ENCODE peak calls at places on chromosome 6, in nine cellular contexts. U is pancreas; A is NCI-H226; L is MM.1S; P is right cardiac atrium; T is spleen; M is ovary; V is activated naive CD4-positive, alpha-beta T cell; S is activated CD4-positive, CD25-positive, alpha-beta regulatory T cell. E is an unnamed sample.

GRCh38 chr6:162964703-162965140 is 236.9 kb downstream of the PACRG start:
- DNase-seq in U (no peak), A (peak; percentile 5), L (no peak), P (peak; percentile 67), T (no peak), M (no peak), V (no peak), S (no peak), E (peak; percentile 80)

GRCh38 chr6:122616877-122617276 is 6.7 kb downstream of the PKIB start:
- DNase-seq in U (no peak), A (no peak), L (no peak), P (no peak), T (no peak), M (no peak), V (no peak), S (no peak), E (no peak)

GRCh38 chr6:6749791-6750434 is 161.4 kb downstream of the LY86 start:
- DNase-seq in U (no peak), A (peak; percentile 85), L (no peak), P (peak; percentile 79), T (no peak), M (peak; percentile 83), V (peak; percentile 25), S (no peak), E (peak; percentile 59)

GRCh38 chr6:76764057-76764456 is 691.6 kb upstream of the IMPG1 start:
- DNase-seq in U (no peak), A (no peak), L (no peak), P (no peak), T (no peak), M (no peak), V (no peak), S (no peak), E (no peak)

GRCh38 chr6:122628714-122629113 is 18.5 kb downstream of the PKIB start:
- DNase-seq in U (no peak), A (no peak), L (no peak), P (no peak), T (no peak), M (no peak), V (no peak), S (no peak), E (no peak)

GRCh38 chr6:44247338-44248302 is 719 bp downstream of the HSP90AB1 start:
- DNase-seq in U (peak; percentile 92), A (peak; percentile 62), L (peak; percentile 59), P (peak; percentile 89), T (peak; percentile 96), M (peak; percentile 76), V (peak; percentile 78), S (peak; percentile 82), E (peak; percentile 39)

GRCh38 chr6:37640776-37641395 is 56.8 kb downstream of the MDGA1 start:
- DNase-seq in U (no peak), A (no peak), L (no peak), P (no peak), T (no peak), M (no peak), V (no peak), S (no peak), E (no peak)

GRCh38 chr6:152636675-152637421 is at the start of gene SYNE1:
- DNase-seq in U (peak; percentile 77), A (peak; percentile 12), L (no peak), P (peak; percentile 77), T (peak; percentile 92), M (peak; percentile 73), V (no peak), S (no peak), E (no peak)

GRCh38 chr6:108585921-108586320 is 25.2 kb downstream of the FOXO3 start:
- DNase-seq in U (no peak), A (no peak), L (no peak), P (no peak), T (no peak), M (no peak), V (no peak), S (no peak), E (no peak)

GRCh38 chr6:1482381-1483166 is 93.2 kb downstream of the FOXF2 start:
- DNase-seq in U (no peak), A (peak; percentile 36), L (peak; percentile 9), P (no peak), T (no peak), M (no peak), V (no peak), S (no peak), E (peak; percentile 35)

GRCh38 chr6:127022297-127022696 is 96.2 kb upstream of the RSPO3 start:
- DNase-seq in U (no peak), A (no peak), L (no peak), P (peak; percentile 41), T (no peak), M (no peak), V (no peak), S (no peak), E (no peak)

GRCh38 chr6:157514659-157515496 is 133.9 kb downstream of the ZDHHC14 start:
- DNase-seq in U (no peak), A (peak; percentile 86), L (no peak), P (no peak), T (no peak), M (no peak), V (no peak), S (no peak), E (peak; percentile 68)

GRCh38 chr6:11538049-11538798 is 675 bp downstream of the TMEM170B start:
- DNase-seq in U (peak; percentile 82), A (no peak), L (no peak), P (peak; percentile 75), T (peak; percentile 90), M (peak; percentile 52), V (peak; percentile 14), S (peak; percentile 14), E (no peak)

GRCh38 chr6:90429713-90430112 is 133.1 kb upstream of the BACH2 start:
- DNase-seq in U (no peak), A (no peak), L (no peak), P (no peak), T (no peak), M (no peak), V (no peak), S (no peak), E (no peak)

GRCh38 chr6:108502826-108503225 is 57.9 kb upstream of the FOXO3 start:
- DNase-seq in U (no peak), A (no peak), L (no peak), P (no peak), T (no peak), M (no peak), V (no peak), S (no peak), E (no peak)

GRCh38 chr6:145891565-145891964 is 72.6 kb downstream of the SHPRH start:
- DNase-seq in U (no peak), A (no peak), L (no peak), P (no peak), T (no peak), M (no peak), V (no peak), S (no peak), E (no peak)

GRCh38 chr6:65998544-65998943 is 291.5 kb upstream of the EYS start:
- DNase-seq in U (peak; percentile 15), A (no peak), L (no peak), P (no peak), T (no peak), M (no peak), V (no peak), S (no peak), E (no peak)

GRCh38 chr6:163635731-163636344 is 221.3 kb downstream of the QKI start:
- DNase-seq in U (no peak), A (no peak), L (no peak), P (no peak), T (no peak), M (no peak), V (no peak), S (no peak), E (no peak)

GRCh38 chr6:133240511-133241087 is 558 bp upstream of the EYA4 start:
- DNase-seq in U (peak; percentile 44), A (peak; percentile 7), L (peak; percentile 70), P (peak; percentile 77), T (no peak), M (peak; percentile 12), V (no peak), S (no peak), E (no peak)

GRCh38 chr6:96164802-96165201 is 149.0 kb downstream of the FUT9 start:
- DNase-seq in U (no peak), A (no peak), L (no peak), P (no peak), T (no peak), M (no peak), V (no peak), S (no peak), E (no peak)

GRCh38 chr6:106872044-106872443 is 102.5 kb downstream of the CD24 start:
- DNase-seq in U (no peak), A (no peak), L (no peak), P (no peak), T (no peak), M (no peak), V (no peak), S (no peak), E (peak; percentile 25)

GRCh38 chr6:45606831-45607400 is 229.2 kb upstream of the SUPT3H start:
- DNase-seq in U (no peak), A (no peak), L (no peak), P (no peak), T (no peak), M (no peak), V (no peak), S (no peak), E (no peak)

GRCh38 chr6:46655803-46656202 is 3.0 kb downstream of the SLC25A27 start:
- DNase-seq in U (no peak), A (no peak), L (no peak), P (no peak), T (no peak), M (no peak), V (no peak), S (no peak), E (no peak)

GRCh38 chr6:100121854-100122609 is 128.0 kb upstream of the MCHR2 start:
- DNase-seq in U (no peak), A (no peak), L (no peak), P (no peak), T (no peak), M (no peak), V (no peak), S (no peak), E (no peak)

GRCh38 chr6:147740326-147740725 is 231.8 kb downstream of the SAMD5 start:
- DNase-seq in U (no peak), A (no peak), L (no peak), P (no peak), T (no peak), M (no peak), V (no peak), S (no peak), E (no peak)

GRCh38 chr6:112037783-112038216 is 16.1 kb upstream of the CCN6 start:
- DNase-seq in U (no peak), A (peak; percentile 94), L (no peak), P (peak; percentile 88), T (no peak), M (no peak), V (no peak), S (no peak), E (peak; percentile 89)

GRCh38 chr6:112016335-112016734 is 37.6 kb upstream of the CCN6 start:
- DNase-seq in U (no peak), A (no peak), L (no peak), P (peak; percentile 62), T (no peak), M (no peak), V (no peak), S (no peak), E (peak; percentile 10)

GRCh38 chr6:108164815-108165706 is 761 bp upstream of the NR2E1 start:
- DNase-seq in U (peak; percentile 47), A (no peak), L (no peak), P (no peak), T (no peak), M (no peak), V (no peak), S (no peak), E (no peak)

GRCh38 chr6:130406935-130407532 is 41.2 kb downstream of the TMEM200A start:
- DNase-seq in U (no peak), A (no peak), L (no peak), P (no peak), T (no peak), M (no peak), V (no peak), S (no peak), E (no peak)

GRCh38 chr6:85669735-85670194 is 27.1 kb upstream of the SYNCRIP start:
- DNase-seq in U (no peak), A (peak; percentile 61), L (peak; percentile 77), P (no peak), T (no peak), M (no peak), V (no peak), S (no peak), E (peak; percentile 35)

GRCh38 chr6:163943647-163944395 is 529.3 kb downstream of the QKI start:
- DNase-seq in U (no peak), A (no peak), L (no peak), P (no peak), T (peak; percentile 60), M (no peak), V (no peak), S (no peak), E (no peak)

E was measured in kidney glomerular epithelial cell.